ENCODE peak calls at places on chromosomes 12 and 14, in four cellular contexts. F is gastrocnemius medialis, P is lower lobe of right lung, Q is dorsolateral prefrontal cortex. V is an unnamed sample.

GRCh38 chr12:51635371-51635770 is 44.3 kb downstream of the SCN8A start:
- DNase-seq in F (no peak), P (no peak), Q (no peak), V (no peak)

GRCh38 chr12:129109174-129110001 is 256.1 kb downstream of the GLT1D1 start:
- DNase-seq in F (no peak), P (no peak), Q (no peak), V (no peak)

GRCh38 chr14:93081875-93082570 is 33.7 kb downstream of the ITPK1 start:
- DNase-seq in F (no peak), P (no peak), Q (no peak), V (no peak)

GRCh38 chr14:70803321-70804110 is 5.8 kb downstream of the MAP3K9 start:
- DNase-seq in F (no peak), P (no peak), Q (no peak), V (no peak)

GRCh38 chr12:58656254-58657009 is 263.9 kb downstream of the LRIG3 start:
- DNase-seq in F (no peak), P (no peak), Q (no peak), V (no peak)

GRCh38 chr14:55556929-55557623 is 22.9 kb upstream of the KTN1 start:
- DNase-seq in F (peak), P (peak), Q (peak), V (no peak)

GRCh38 chr12:28191018-28191595 is 851 bp downstream of the CCDC91 start:
- DNase-seq in F (peak), P (no peak), Q (no peak), V (no peak)

GRCh38 chr12:52537101-52537500 is 15.8 kb downstream of the KRT71 start:
- DNase-seq in F (no peak), P (no peak), Q (no peak), V (no peak)

GRCh38 chr12:7175493-7175892 is 14.0 kb upstream of the PEX5 start:
- DNase-seq in F (no peak), P (no peak), Q (no peak), V (no peak)

GRCh38 chr12:86530996-86531655 is 274.9 kb upstream of the MGAT4C start:
- DNase-seq in F (no peak), P (no peak), Q (no peak), V (no peak)
- H3K27ac ChIP-seq in F (no peak), P (no peak), Q (no peak), V (no peak)

DNA sequence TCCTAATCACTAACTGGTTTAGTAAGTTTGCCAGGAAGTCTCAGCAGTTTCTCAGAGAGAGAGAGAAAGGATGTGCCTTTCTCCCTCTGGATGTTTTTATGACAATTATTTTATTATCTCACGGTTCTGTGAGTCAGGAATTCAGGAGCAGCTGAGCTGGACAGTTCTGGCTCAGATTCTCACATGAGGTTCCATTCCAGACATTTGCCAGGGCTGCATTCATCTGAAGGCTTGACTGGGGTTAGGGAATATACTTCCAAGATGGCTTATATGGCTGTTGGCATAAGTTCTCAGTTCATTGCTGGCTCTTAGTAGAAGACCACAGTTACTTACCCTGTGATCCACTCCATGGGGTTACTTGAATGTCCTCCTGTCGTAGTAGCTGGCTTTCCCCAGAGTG is 101.2 kb upstream of the ATF7IP start:
- DNase-seq in F (no peak), P (no peak), Q (no peak), V (no peak)
- TF ChIP-seq CTCF in F (no peak), P (no peak), Q (no peak), V (no peak)

GRCh38 chr12:4289334-4289878 is 15.8 kb downstream of the CCND2 start:
- DNase-seq in F (no peak), P (no peak), Q (no peak), V (no peak)
- H3K27ac ChIP-seq in F (no peak), P (peak), Q (peak), V (peak)

DNA sequence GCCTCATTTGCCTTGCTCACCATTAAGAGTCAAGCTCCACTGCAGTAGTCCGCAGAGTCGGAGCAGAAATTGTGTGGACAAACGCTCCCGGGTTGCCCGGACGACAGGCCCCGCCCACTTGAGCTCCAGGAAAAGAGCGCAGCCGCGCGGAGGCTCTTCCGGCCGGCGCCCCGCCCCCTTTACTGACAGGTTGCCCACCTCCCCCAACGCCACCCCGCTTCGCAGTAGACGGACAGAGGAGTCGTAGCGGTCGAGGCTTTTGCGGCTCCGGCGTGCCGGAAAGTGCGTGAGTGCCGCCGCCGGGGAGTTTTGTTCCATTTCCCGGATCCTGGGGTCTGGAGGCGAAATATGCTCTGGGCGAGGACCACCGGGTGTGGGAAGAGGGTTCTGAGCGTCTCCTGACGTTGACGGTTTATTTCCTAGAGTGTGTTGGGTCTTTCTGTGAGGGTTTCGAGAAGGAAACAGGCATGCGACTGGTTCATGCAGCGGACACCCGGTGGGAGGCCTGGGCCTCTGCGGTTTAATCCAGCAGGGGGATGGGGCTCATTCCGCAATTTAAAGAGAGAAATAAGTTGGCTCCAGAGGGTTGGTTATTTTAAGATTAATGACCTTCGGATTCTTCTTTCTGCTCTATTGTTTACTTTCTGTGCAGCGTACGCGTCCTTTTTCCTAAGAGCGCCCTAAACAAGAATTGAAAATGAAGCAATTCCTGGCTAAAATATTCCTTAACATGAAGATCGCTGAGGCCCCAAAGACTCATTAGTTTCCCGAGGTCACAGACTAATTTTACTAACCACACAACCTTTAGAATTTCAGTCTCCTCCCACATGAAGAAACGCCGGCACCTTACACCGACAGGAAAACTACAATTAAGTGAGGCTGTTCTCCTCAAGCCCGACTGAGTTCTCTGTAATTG is at the start of the genes DNAI7 and ETFRF1:
- DNase-seq in F (peak), P (peak), Q (peak), V (peak)
- TF ChIP-seq CTCF in F (no peak), P (no peak), Q (no peak), V (no peak)

DNA sequence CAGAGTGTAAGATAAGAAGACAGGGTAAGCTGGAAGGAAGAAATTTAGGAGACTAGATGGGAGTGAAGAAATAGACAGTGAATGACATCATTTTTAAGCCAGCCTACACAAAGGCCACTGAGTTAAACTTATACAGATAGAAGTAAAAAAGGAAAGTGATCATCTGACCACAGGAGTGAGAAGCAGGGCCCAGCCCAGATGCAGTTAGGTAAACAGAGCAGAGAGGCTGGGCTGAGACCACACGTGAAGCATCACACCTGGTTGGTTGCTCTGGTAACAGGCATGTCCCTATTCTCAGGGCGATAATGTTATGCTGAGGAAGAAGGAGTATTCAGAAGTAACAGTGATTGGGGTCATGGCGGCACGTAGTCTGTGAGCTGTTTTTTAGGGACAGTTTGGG is 1079.4 kb downstream of the AACS start:
- DNase-seq in F (no peak), P (no peak), Q (no peak), V (no peak)
- H3K27ac ChIP-seq in F (no peak), P (no peak), Q (no peak), V (no peak)

GRCh38 chr12:1691123-1692007 is 495 bp downstream of the ADIPOR2 start:
- DNase-seq in F (peak), P (peak), Q (peak), V (peak)
- TF ChIP-seq CTCF in F (peak), P (no peak), Q (no peak), V (no peak)

GRCh38 chr14:103685276-103686211 is 29.7 kb downstream of the XRCC3 start:
- DNase-seq in F (no peak), P (no peak), Q (peak), V (no peak)
- H3K27ac ChIP-seq in F (peak), P (no peak), Q (no peak), V (no peak)

GRCh38 chr12:109200825-109201495 is 84.6 kb downstream of the ACACB start:
- DNase-seq in F (no peak), P (no peak), Q (no peak), V (no peak)

GRCh38 chr12:109199324-109199723 is 82.9 kb downstream of the ACACB start:
- DNase-seq in F (no peak), P (no peak), Q (no peak), V (no peak)

GRCh38 chr12:109201496-109201885 is 85.1 kb downstream of the ACACB start:
- DNase-seq in F (no peak), P (no peak), Q (no peak), V (no peak)

GRCh38 chr12:109202770-109203169 is 86.4 kb downstream of the ACACB start:
- DNase-seq in F (peak), P (no peak), Q (no peak), V (no peak)

GRCh38 chr12:109203480-109203879 is 87.1 kb downstream of the ACACB start:
- DNase-seq in F (peak), P (no peak), Q (no peak), V (no peak)
- TF ChIP-seq CTCF in F (no peak), P (no peak), Q (no peak), V (no peak)

DNA sequence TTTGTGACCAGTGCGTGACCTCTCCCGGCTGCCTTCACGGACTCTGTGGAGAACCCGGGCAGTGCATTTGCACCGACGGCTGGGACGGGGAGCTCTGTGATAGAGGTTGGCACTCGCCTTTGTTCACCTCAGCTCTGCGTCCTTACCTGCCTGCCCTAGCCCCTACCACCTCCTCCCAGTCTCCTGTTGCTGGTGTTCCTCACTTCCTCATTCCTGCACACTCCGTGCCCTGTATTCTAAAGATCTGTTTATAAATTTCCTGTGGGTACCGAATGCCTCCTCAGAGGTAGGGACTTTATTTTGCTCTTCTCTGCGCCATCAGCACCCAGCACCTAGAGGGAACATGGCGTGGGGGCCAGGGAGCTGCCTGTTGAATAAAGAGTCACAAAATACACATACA is 2.3 kb downstream of the DLK1 start:
- DNase-seq in F (no peak), P (no peak), Q (no peak), V (no peak)
- H3K27ac ChIP-seq in F (no peak), P (no peak), Q (no peak), V (no peak)

V was measured in tibial nerve.